ENCODE peak calls at places on chromosomes 1 and 21, in six cellular contexts. Q is AG08396; N is glomerular endothelial cell; S is HuH-7; R is upper lobe of right lung; U is stimulated activated CD8-positive, alpha-beta memory T cell treated with anti-CD3 and anti-CD28 coated beads, Interleukin-4, amount 100 ng/mL, for 1 hour. B is an unnamed sample.

GRCh38 chr21:17446737-17447136 is 66.1 kb upstream of the CXADR start:
- DNase-seq in Q (no peak), R (no peak), U (no peak), N (no peak), S (no peak), B (no peak)

GRCh38 chr1:5388622-5389021 is 603.6 kb downstream of the NPHP4 start:
- DNase-seq in U (no peak), N (no peak), Q (no peak), R (no peak), S (no peak), B (no peak)

GRCh38 chr1:17400725-17401341 is 28.8 kb downstream of the PADI6 start:
- DNase-seq in S (no peak), Q (no peak), N (no peak), U (no peak), R (no peak), B (no peak)

GRCh38 chr1:103514920-103515503 is 10.5 kb upstream of the RNPC3 start:
- DNase-seq in N (no peak), U (no peak), Q (peak), S (no peak), R (no peak), B (no peak)

GRCh38 chr1:42330215-42330614 is 4.8 kb downstream of the FOXJ3 start:
- DNase-seq in R (no peak), S (no peak), U (no peak), N (no peak), Q (no peak), B (no peak)

GRCh38 chr1:160850541-160850940 is 12.1 kb downstream of the CD244 start:
- DNase-seq in R (no peak), Q (no peak), U (no peak), S (no peak), N (no peak), B (no peak)

GRCh38 chr21:38760017-38760761 is 45.5 kb upstream of the ETS2 start:
- DNase-seq in R (no peak), U (no peak), Q (no peak), N (no peak), S (no peak), B (no peak)

GRCh38 chr1:209743145-209743482 is 12.7 kb upstream of the TRAF3IP3 start:
- DNase-seq in Q (peak), S (no peak), N (no peak), R (no peak), U (no peak), B (no peak)

GRCh38 chr1:206590025-206590834 is 22.0 kb downstream of the EIF2D start:
- DNase-seq in N (no peak), S (peak), Q (peak), R (no peak), U (no peak), B (no peak)

GRCh38 chr1:63746129-63746864 is 27.5 kb upstream of the ROR1 start:
- DNase-seq in U (no peak), S (no peak), R (no peak), N (peak), Q (no peak), B (no peak)

GRCh38 chr1:160606611-160607010 is 27.3 kb upstream of the CD84 start:
- DNase-seq in U (no peak), S (no peak), R (no peak), N (no peak), Q (no peak), B (no peak)

GRCh38 chr21:33396966-33397365 is 6.2 kb upstream of the IFNGR2 start:
- DNase-seq in Q (no peak), R (no peak), N (no peak), U (no peak), S (no peak), B (no peak)

GRCh38 chr1:243939167-243939848 is 89.3 kb upstream of the AKT3 start:
- DNase-seq in U (no peak), Q (no peak), N (no peak), R (no peak), S (no peak), B (no peak)

GRCh38 chr1:211344335-211344664 is 17.7 kb downstream of the TRAF5 start:
- DNase-seq in N (no peak), Q (no peak), U (no peak), R (no peak), S (no peak), B (no peak)

GRCh38 chr1:63199666-63200065 is 122.7 kb upstream of the FOXD3 start:
- DNase-seq in N (no peak), R (no peak), S (no peak), Q (no peak), U (no peak), B (no peak)

GRCh38 chr1:1043411-1043810 is 23.5 kb downstream of the AGRN start:
- DNase-seq in R (no peak), S (no peak), Q (no peak), N (no peak), U (no peak), B (no peak)

GRCh38 chr1:67274623-67275325 is 32.9 kb upstream of the IL12RB2 start:
- DNase-seq in Q (no peak), R (no peak), U (no peak), S (no peak), N (no peak), B (no peak)

GRCh38 chr1:71307451-71307850 is 226.6 kb upstream of the ZRANB2 start:
- DNase-seq in N (no peak), S (no peak), R (no peak), Q (no peak), U (no peak), B (no peak)

GRCh38 chr1:167676205-167676915 is 45.4 kb upstream of the MPZL1 start:
- DNase-seq in U (no peak), S (no peak), R (no peak), N (no peak), Q (no peak), B (no peak)

GRCh38 chr1:4270651-4271337 is 370.7 kb upstream of the C1orf174 start:
- DNase-seq in S (no peak), R (no peak), N (no peak), Q (no peak), U (no peak), B (no peak)

GRCh38 chr1:160219062-160219929 is 14.1 kb downstream of the PEA15 start:
- DNase-seq in N (no peak), U (no peak), Q (peak), S (no peak), R (no peak), B (no peak)

GRCh38 chr1:80673935-80674597 is 1126.7 kb upstream of the ADGRL2 start:
- DNase-seq in R (no peak), S (no peak), Q (no peak), U (no peak), N (no peak), B (no peak)

GRCh38 chr1:155080250-155081228 is 1.9 kb downstream of the EFNA3 start:
- DNase-seq in S (peak), N (no peak), U (no peak), Q (no peak), R (no peak), B (no peak)

GRCh38 chr1:203463469-203464062 is 12.0 kb upstream of the PRELP start:
- DNase-seq in S (no peak), U (no peak), N (no peak), Q (no peak), R (no peak), B (no peak)

GRCh38 chr1:51044834-51045233 is 57.2 kb upstream of the C1orf185 start:
- DNase-seq in N (no peak), S (no peak), R (no peak), U (no peak), Q (no peak), B (no peak)

GRCh38 chr1:31410871-31411270 is 2.1 kb upstream of the SERINC2 start:
- DNase-seq in Q (peak), R (no peak), U (no peak), N (no peak), S (no peak), B (no peak)

GRCh38 chr21:25509862-25510261 is 97.4 kb downstream of the MRPL39 start:
- DNase-seq in N (no peak), U (no peak), S (no peak), Q (no peak), R (no peak), B (no peak)